ENCODE peak calls at places on chromosomes 1 and 21, in seven cellular contexts. J, W, N, F, M, O and S are unnamed samples.

GRCh38 chr1:907611-908451 is 15.9 kb upstream of the SAMD11 start:
- DNase-seq in J (no peak), O (no peak), F (no peak), N (no peak), M (no peak), W (no peak), S (peak)

GRCh38 chr1:54408701-54409066 is 2.5 kb upstream of the SSBP3 start:
- DNase-seq in F (no peak), O (no peak), M (no peak), W (no peak), J (no peak), N (no peak), S (no peak)

GRCh38 chr1:10529096-10529495 is 54.3 kb downstream of the PEX14 start:
- DNase-seq in W (no peak), J (no peak), M (no peak), N (no peak), O (no peak), F (no peak), S (peak)

GRCh38 chr21:38470762-38471161 is 27.5 kb downstream of the ERG start:
- DNase-seq in J (no peak), W (peak), F (no peak), N (no peak), M (no peak), O (no peak), S (peak)

GRCh38 chr1:11893907-11894251 is 32.3 kb downstream of the KIAA2013 start:
- DNase-seq in F (no peak), N (no peak), M (peak), J (peak), W (peak), O (peak), S (peak)

GRCh38 chr21:21898801-21899200 is 900.6 kb downstream of the NCAM2 start:
- DNase-seq in F (no peak), O (no peak), N (no peak), W (no peak), M (no peak), J (peak), S (no peak)

GRCh38 chr1:245673920-245674414 is 519.2 kb downstream of the KIF26B start:
- DNase-seq in J (peak), W (peak), N (no peak), F (no peak), M (no peak), O (no peak), S (no peak)

GRCh38 chr1:238469146-238469601 is 578.5 kb upstream of the ZP4 start:
- DNase-seq in O (no peak), F (no peak), W (peak), J (peak), N (no peak), M (no peak), S (peak)

GRCh38 chr1:233025156-233025555 is 74.7 kb downstream of the NTPCR start:
- DNase-seq in F (no peak), O (peak), M (no peak), J (peak), N (no peak), W (peak), S (peak)

GRCh38 chr1:179709841-179710329 is 33.2 kb upstream of the FAM163A start:
- DNase-seq in O (no peak), M (no peak), J (peak), F (no peak), N (no peak), W (peak), S (peak)

GRCh38 chr1:197902131-197902453 is 338 bp upstream of the C1orf53 start:
- DNase-seq in W (no peak), F (no peak), J (no peak), N (no peak), O (no peak), M (no peak), S (no peak)